ENCODE peak calls at places on chromosomes 13 and 19, in six cellular contexts. Q, I, H, X, L and M are unnamed samples.

GRCh38 chr13:24223341-24224231 is 63.1 kb downstream of the SPATA13 start:
- DNase-seq in L (no peak), I (no peak), H (no peak), Q (no peak), X (no peak), M (no peak)

GRCh38 chr13:24618219-24618955 is 61.8 kb upstream of the ATP12A start:
- DNase-seq in X (no peak), I (no peak), Q (no peak), H (no peak), L (no peak), M (no peak)

GRCh38 chr19:49665301-49666119 is at the start of the genes BCL2L12 and IRF3:
- DNase-seq in X (peak; percentile 88), H (peak; percentile 92), I (peak; percentile 98), L (peak; percentile 97), Q (peak; percentile 85), M (peak; percentile 91)

GRCh38 chr13:26658491-26658890 is 101.0 kb downstream of the WASF3 start:
- DNase-seq in I (no peak), X (no peak), Q (no peak), H (no peak), L (no peak), M (no peak)

GRCh38 chr13:37039908-37040307 is 19.6 kb downstream of the SUPT20H start:
- DNase-seq in Q (peak; percentile 17), X (no peak), H (no peak), I (no peak), L (no peak), M (no peak)

GRCh38 chr13:51000576-51001260 is 91.1 kb downstream of the RNASEH2B start:
- DNase-seq in X (no peak), Q (no peak), I (no peak), H (no peak), L (no peak), M (no peak)

GRCh38 chr19:10812902-10813404 is 23.1 kb downstream of the TMED1 start:
- DNase-seq in Q (peak; percentile 75), L (peak; percentile 80), I (no peak), H (no peak), X (no peak), M (no peak)

GRCh38 chr19:10871711-10872550 is 578 bp downstream of the CARM1 start:
- DNase-seq in Q (peak; percentile 74), X (no peak), H (no peak), L (peak; percentile 12), I (peak; percentile 58), M (no peak)

GRCh38 chr19:19381007-19381926 is 24.2 kb upstream of the GATAD2A start:
- DNase-seq in H (no peak), I (no peak), Q (no peak), L (no peak), X (no peak), M (no peak)

GRCh38 chr13:77176350-77176749 is 149.4 kb upstream of the FBXL3 start:
- DNase-seq in Q (no peak), X (no peak), L (no peak), H (peak; percentile 3), I (no peak), M (no peak)

GRCh38 chr19:8611890-8612806 is 1.6 kb upstream of the ADAMTS10 start:
- DNase-seq in L (peak; percentile 31), H (no peak), X (no peak), Q (no peak), I (peak; percentile 74), M (no peak)

GRCh38 chr19:40650749-40651305 is 39.6 kb downstream of the NUMBL start:
- DNase-seq in Q (no peak), L (no peak), I (no peak), H (no peak), X (no peak), M (no peak)

GRCh38 chr19:33785795-33786194 is 10.9 kb upstream of the KCTD15 start:
- DNase-seq in X (no peak), I (no peak), Q (no peak), H (no peak), L (no peak), M (no peak)

GRCh38 chr19:1169921-1170885 is 3.9 kb downstream of the SBNO2 start:
- DNase-seq in X (no peak), I (no peak), L (no peak), H (no peak), Q (no peak), M (no peak)

GRCh38 chr13:99313941-99314340 is 6.7 kb upstream of the GPR183 start:
- DNase-seq in L (no peak), X (no peak), Q (no peak), H (no peak), I (no peak), M (no peak)

GRCh38 chr13:44810067-44810840 is 179.0 kb downstream of the NUFIP1 start:
- DNase-seq in L (no peak), I (no peak), H (no peak), X (no peak), Q (no peak), M (no peak)

GRCh38 chr13:24995225-24995804 is 100.6 kb upstream of the PABPC3 start:
- DNase-seq in L (peak; percentile 68), X (peak; percentile 77), Q (peak; percentile 37), I (peak; percentile 96), H (peak; percentile 75), M (peak; percentile 94)

GRCh38 chr19:6062274-6062673 is 48.0 kb downstream of the RFX2 start:
- DNase-seq in X (no peak), H (no peak), Q (no peak), I (no peak), L (peak; percentile 99), M (no peak)

GRCh38 chr19:2415973-2416319 is 11.4 kb downstream of the TIMM13 start:
- DNase-seq in L (no peak), X (no peak), I (no peak), Q (no peak), H (no peak), M (no peak)
- TF ChIP-seq POLR2AphosphoS5 in L (no peak), X (no peak), I (no peak), Q (peak; percentile 43), H (no peak), M (no peak)

GRCh38 chr13:85675508-85675907 is 123.7 kb downstream of the SLITRK6 start:
- DNase-seq in L (no peak), Q (no peak), I (peak; percentile 14), X (no peak), H (no peak), M (no peak)
- H3K36me3 ChIP-seq in L (no peaks in the 10 kb centered on the region), Q (no peaks in the 10 kb centered on the region), I (no peaks in the 10 kb centered on the region), X (no peaks in the 10 kb centered on the region), H (no peaks in the 10 kb centered on the region), M (no peaks in the 10 kb centered on the region)

DNA sequence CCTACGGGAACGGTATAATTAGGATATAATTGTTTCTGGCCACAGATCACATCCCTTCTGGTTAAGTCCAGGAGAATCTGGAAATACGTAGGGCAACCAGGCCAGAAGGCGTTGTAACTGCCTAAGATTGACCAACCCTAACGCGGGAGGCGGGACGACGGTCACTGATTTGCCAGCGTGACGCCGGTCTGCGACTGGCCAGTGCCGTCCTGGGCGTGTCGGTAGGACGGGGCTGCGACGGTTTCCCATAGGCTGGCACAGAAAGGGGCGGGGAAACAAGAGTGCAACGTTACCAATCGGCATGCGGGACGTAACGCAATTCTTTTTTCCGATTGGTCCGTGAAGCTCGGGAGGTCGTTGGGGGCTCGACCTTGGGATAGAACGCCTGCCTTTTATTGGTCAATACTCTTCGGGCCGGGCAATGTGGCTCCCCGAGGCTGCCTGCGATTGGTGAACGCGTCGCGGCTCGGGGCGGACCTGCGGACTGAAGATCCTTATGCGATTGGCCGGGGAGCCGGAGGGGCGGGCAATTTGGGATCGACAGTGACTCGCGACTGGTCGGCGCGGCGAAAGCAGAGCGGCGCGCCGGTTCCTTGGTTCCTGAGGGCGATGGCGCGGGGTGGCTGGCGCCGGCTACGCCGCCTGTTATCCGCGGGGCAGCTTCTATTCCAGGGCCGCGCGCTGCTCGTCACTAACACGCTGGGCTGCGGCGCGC is at the start of gene MPV17L2:
- DNase-seq in I (peak; percentile 100), H (peak; percentile 99), X (peak; percentile 100), L (peak; percentile 100), Q (peak; percentile 89), M (peak; percentile 99)
- TF ChIP-seq EZH2 in I (no peak), H (no peak), X (no peak), L (peak; percentile 94), Q (no peak), M (no peak)

GRCh38 chr19:35011091-35011689 is 11.1 kb downstream of the GRAMD1A start:
- DNase-seq in X (no peak), Q (no peak), L (no peak), H (no peak), I (no peak), M (no peak)

GRCh38 chr19:35015576-35016351 is 14.5 kb upstream of the SCN1B start:
- DNase-seq in L (no peak), I (no peak), H (no peak), Q (no peak), X (no peak), M (no peak)

GRCh38 chr19:35011737-35012682 is 11.9 kb downstream of the GRAMD1A start:
- DNase-seq in X (no peak), H (no peak), I (no peak), L (no peak), Q (no peak), M (no peak)

GRCh38 chr19:35013820-35014754 is 14.0 kb downstream of the GRAMD1A start:
- DNase-seq in Q (no peak), L (no peak), X (no peak), H (no peak), I (no peak), M (no peak)

DNA sequence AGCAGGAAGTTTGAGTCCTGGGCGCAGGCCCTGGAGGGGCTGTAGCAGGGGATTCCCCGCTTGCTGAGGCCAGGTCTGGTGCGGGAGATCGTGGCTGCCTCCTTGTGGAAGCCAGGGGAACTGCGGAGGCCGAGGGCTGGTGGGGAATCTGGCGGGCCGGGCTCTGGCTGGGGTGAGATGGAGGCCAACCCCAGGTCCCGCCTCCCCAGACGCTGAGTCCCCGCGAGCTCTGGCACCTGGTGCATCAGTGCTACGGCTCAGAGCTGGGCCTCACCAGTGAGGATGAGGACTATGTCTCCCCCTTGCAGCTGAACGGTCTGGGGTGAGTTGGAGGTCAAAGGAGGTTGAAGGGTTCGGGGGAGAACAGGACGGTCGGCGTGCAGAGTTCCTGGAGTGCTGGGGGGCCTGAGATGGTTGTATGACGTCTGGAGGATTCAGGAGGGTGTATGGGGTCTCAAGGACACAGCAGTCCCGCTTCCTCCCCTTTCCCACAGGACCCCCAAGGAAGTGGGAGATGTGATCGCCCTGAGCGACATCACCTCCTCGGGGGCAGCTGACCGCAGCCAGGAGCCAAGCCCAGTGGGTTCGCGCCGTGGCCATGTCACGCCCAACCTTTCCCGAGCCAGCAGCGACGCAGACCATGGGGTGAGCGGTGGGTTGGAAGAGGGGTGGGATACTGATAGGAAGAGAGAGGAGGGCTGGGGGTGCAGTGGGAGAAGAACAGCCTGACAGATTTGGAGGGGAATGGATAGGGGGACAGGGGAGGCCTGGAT is 13.1 kb downstream of the GRAMD1A start:
- DNase-seq in I (peak; percentile 87), Q (peak; percentile 73), H (peak; percentile 48), L (peak; percentile 75), X (no peak), M (no peak)
- TF ChIP-seq POLR2AphosphoS5 in I (peak; percentile 52), Q (peak; percentile 12), H (peak; percentile 31), L (peak; percentile 42), X (no peak), M (no peak)